ENCODE peak calls at places on chromosomes 3 and 15, in seven cellular contexts. T, I, J, D, Y, R and C are unnamed samples.

GRCh38 chr3:76040946-76041345 is 255.6 kb upstream of the ZNF717 start:
- DNase-seq in J (no peak), R (no peak), T (no peak), D (no peak), I (no peak), Y (no peak), C (no peak)

GRCh38 chr3:12957824-12958792 is 115.1 kb downstream of the IQSEC1 start:
- DNase-seq in D (no peak), T (no peak), R (no peak), Y (no peak), J (no peak), I (no peak), C (no peak)

GRCh38 chr15:69474291-69474690 is 21.7 kb downstream of the RPLP1 start:
- DNase-seq in J (no peak), I (no peak), Y (no peak), R (no peak), D (no peak), T (no peak), C (no peak)

GRCh38 chr3:73745429-73746247 is 120.9 kb upstream of the PDZRN3 start:
- DNase-seq in Y (no peak), I (peak; percentile 27), T (no peak), R (no peak), D (no peak), J (no peak), C (no peak)

GRCh38 chr3:34675383-34676120 is 877.1 kb downstream of the PDCD6IP start:
- DNase-seq in Y (no peak), T (no peak), J (no peak), D (no peak), I (no peak), R (peak; percentile 29), C (no peak)

GRCh38 chr3:37590328-37591079 is 271.2 kb upstream of the CTDSPL start:
- DNase-seq in D (no peak), J (no peak), R (peak; percentile 9), I (peak; percentile 13), Y (no peak), T (peak; percentile 33), C (no peak)

GRCh38 chr3:147943265-147943945 is 534.2 kb downstream of the ZIC1 start:
- DNase-seq in Y (no peak), T (no peak), J (no peak), D (peak; percentile 71), R (peak; percentile 71), I (no peak), C (no peak)

GRCh38 chr15:65418596-65418995 is 4.2 kb downstream of the IGDCC4 start:
- DNase-seq in D (no peak), T (no peak), I (no peak), R (no peak), Y (no peak), J (no peak), C (no peak)

GRCh38 chr3:16885948-16886683 is 1.4 kb downstream of the PLCL2 start:
- DNase-seq in T (no peak), R (no peak), I (no peak), Y (peak; percentile 56), J (no peak), D (no peak), C (no peak)

GRCh38 chr15:89912674-89913396 is at the start of gene ARPIN:
- DNase-seq in J (no peak), D (no peak), R (peak; percentile 52), Y (peak; percentile 26), I (peak; percentile 46), T (peak; percentile 54), C (no peak)

GRCh38 chr15:62719316-62719715 is 323.2 kb upstream of the TPM1 start:
- DNase-seq in I (no peak), R (no peak), D (no peak), J (no peak), T (no peak), Y (no peak), C (no peak)

GRCh38 chr3:78026429-78026828 is 986.5 kb downstream of the ROBO2 start:
- DNase-seq in R (no peak), Y (no peak), T (no peak), I (no peak), J (no peak), D (no peak), C (no peak)

GRCh38 chr3:50850639-50851511 is 176.1 kb downstream of the DOCK3 start:
- DNase-seq in I (no peak), D (no peak), J (no peak), Y (no peak), R (no peak), T (no peak), C (no peak)

GRCh38 chr15:65211157-65211982 is at the start of gene CILP:
- DNase-seq in J (no peak), D (peak; percentile 27), R (peak; percentile 28), T (peak; percentile 61), I (peak; percentile 74), Y (no peak), C (no peak)

GRCh38 chr15:47718474-47719440 is 1.5 kb downstream of the SEMA6D start:
- DNase-seq in R (no peak), I (peak; percentile 55), D (no peak), J (no peak), T (no peak), Y (no peak), C (no peak)

GRCh38 chr3:45992820-45993219 is 2.8 kb downstream of the FYCO1 start:
- DNase-seq in Y (no peak), R (no peak), I (no peak), D (no peak), J (peak; percentile 24), T (no peak), C (no peak)

GRCh38 chr15:70142322-70143191 is 44.8 kb upstream of the TLE3 start:
- DNase-seq in D (peak; percentile 52), R (no peak), T (peak; percentile 61), I (peak; percentile 88), J (peak; percentile 20), Y (peak; percentile 76), C (no peak)

GRCh38 chr3:89948008-89948407 is 840.6 kb downstream of the EPHA3 start:
- DNase-seq in R (no peak), J (no peak), T (no peak), Y (no peak), D (no peak), I (no peak), C (no peak)

GRCh38 chr15:48855501-48856440 is 22.2 kb upstream of the EID1 start:
- DNase-seq in I (no peak), Y (no peak), J (no peak), D (no peak), R (peak; percentile 55), T (no peak), C (no peak)
- TF ChIP-seq CTCF in I (peak; percentile 32), Y (no peak), J (no peak), D (peak; percentile 64), R (peak; percentile 53), T (peak; percentile 43), C (no peak)

GRCh38 chr3:54841461-54841860 is 86.4 kb downstream of the LRTM1 start:
- DNase-seq in I (no peak), R (peak; percentile 12), T (no peak), J (no peak), D (no peak), Y (no peak), C (no peak)

GRCh38 chr3:54835701-54836100 is 92.2 kb downstream of the LRTM1 start:
- DNase-seq in D (no peak), Y (no peak), J (no peak), R (no peak), I (no peak), T (no peak), C (no peak)

GRCh38 chr3:54836876-54837275 is 91.0 kb downstream of the LRTM1 start:
- DNase-seq in T (no peak), Y (no peak), R (no peak), D (no peak), J (no peak), I (no peak), C (no peak)

GRCh38 chr3:54843352-54843751 is 84.5 kb downstream of the LRTM1 start:
- DNase-seq in J (no peak), Y (no peak), R (no peak), I (no peak), T (no peak), D (no peak), C (no peak)

GRCh38 chr3:54837964-54838363 is 89.9 kb downstream of the LRTM1 start:
- DNase-seq in Y (no peak), R (peak; percentile 32), D (no peak), T (no peak), J (no peak), I (no peak), C (no peak)
- TF ChIP-seq CTCF in Y (no peak), R (peak; percentile 25), D (peak; percentile 37), T (no peak), J (no peak), I (no peak), C (no peak)

GRCh38 chr15:85840079-85840801 is 45.5 kb upstream of the KLHL25 start:
- DNase-seq in Y (peak; percentile 82), D (no peak), J (peak; percentile 80), I (peak; percentile 71), T (peak; percentile 88), R (peak; percentile 79), C (peak; percentile 88)
- TF ChIP-seq CTCF in Y (peak; percentile 80), D (peak; percentile 87), J (peak; percentile 95), I (peak; percentile 77), T (peak; percentile 93), R (peak; percentile 87), C (peak; percentile 94)

GRCh38 chr3:193822492-193823220 is 229.6 kb downstream of the OPA1 start:
- DNase-seq in J (no peak), I (no peak), T (no peak), D (no peak), R (no peak), Y (no peak), C (no peak)

GRCh38 chr3:193825617-193826016 is 232.6 kb downstream of the OPA1 start:
- DNase-seq in T (no peak), J (no peak), I (no peak), D (no peak), R (no peak), Y (no peak), C (no peak)

GRCh38 chr3:193826126-193826795 is 233.3 kb downstream of the OPA1 start:
- DNase-seq in T (no peak), R (peak; percentile 81), D (peak; percentile 8), Y (no peak), J (no peak), I (peak; percentile 50), C (no peak)

GRCh38 chr3:193827039-193827669 is 234.1 kb downstream of the OPA1 start:
- DNase-seq in Y (no peak), D (no peak), J (no peak), I (no peak), R (no peak), T (no peak), C (no peak)

GRCh38 chr3:193824365-193824764 is 231.4 kb downstream of the OPA1 start:
- DNase-seq in I (no peak), D (no peak), T (no peak), J (no peak), Y (no peak), R (no peak), C (no peak)
- TF ChIP-seq CTCF in I (no peak), D (no peak), T (no peak), J (no peak), Y (no peak), R (no peak), C (no peak)